ENCODE peak calls at places on chromosomes 1 and 21, in seven cellular contexts. D is suprapubic skin, Y is hepatocyte, H is right atrium auricular region, N is left ventricle myocardium inferior, I is A673, E is testis. Q is an unnamed sample.

GRCh38 chr1:182615468-182616129 is 11.4 kb upstream of the RGS16 start:
- DNase-seq in E (peak; percentile 46), H (peak; percentile 77), Y (no peak), N (peak; percentile 48), D (peak; percentile 88), I (peak; percentile 92), Q (no peak)

GRCh38 chr1:152876827-152877226 is 1.3 kb upstream of the SMCP start:
- DNase-seq in H (no peak), N (no peak), E (no peak), Y (no peak), D (no peak), I (no peak), Q (no peak)

GRCh38 chr1:153515504-153516394 is 20.0 kb downstream of the S100A6 start:
- DNase-seq in E (no peak), D (no peak), H (no peak), N (no peak), Y (peak; percentile 72), I (no peak), Q (no peak)

GRCh38 chr1:43763497-43763973 is 56.2 kb downstream of the ST3GAL3 start:
- DNase-seq in I (peak; percentile 95), H (peak; percentile 72), Y (peak; percentile 87), N (peak; percentile 30), D (peak; percentile 75), E (peak; percentile 88), Q (peak; percentile 80)

GRCh38 chr21:15752763-15753407 is 23.1 kb downstream of the USP25 start:
- DNase-seq in Y (no peak), E (no peak), N (no peak), H (no peak), D (no peak), I (no peak), Q (no peak)

GRCh38 chr1:159860456-159860855 is 2.0 kb downstream of the VSIG8 start:
- DNase-seq in D (no peak), H (no peak), E (no peak), I (no peak), N (no peak), Y (no peak), Q (no peak)

GRCh38 chr21:45043541-45044020 is 30.8 kb upstream of the ADARB1 start:
- DNase-seq in I (no peak), N (no peak), E (no peak), D (no peak), H (no peak), Y (no peak), Q (no peak)

GRCh38 chr1:35753626-35754260 is 16.0 kb downstream of the CLSPN start:
- DNase-seq in D (no peak), E (no peak), Y (no peak), N (no peak), I (no peak), H (no peak), Q (no peak)

GRCh38 chr1:25568090-25568833 is 24.9 kb downstream of the LDLRAP1 start:
- DNase-seq in E (peak; percentile 28), H (no peak), N (no peak), D (peak; percentile 82), Y (peak; percentile 64), I (no peak), Q (no peak)

GRCh38 chr1:160723332-160723731 is 11.7 kb upstream of the CD48 start:
- DNase-seq in Y (no peak), I (no peak), E (no peak), D (no peak), N (no peak), H (no peak), Q (no peak)

GRCh38 chr1:25737151-25737550 is 62.8 kb upstream of the SELENON start:
- DNase-seq in Y (no peak), H (no peak), N (no peak), D (no peak), E (no peak), I (no peak), Q (no peak)

GRCh38 chr1:34199927-34200326 is 23.2 kb downstream of the C1orf94 start:
- DNase-seq in N (no peak), H (no peak), E (no peak), Y (peak; percentile 47), I (no peak), D (no peak), Q (peak; percentile 24)

GRCh38 chr1:6445062-6445763 is 20.6 kb downstream of the ESPN start:
- DNase-seq in E (no peak), N (no peak), I (no peak), H (no peak), Y (peak; percentile 69), D (no peak), Q (no peak)

GRCh38 chr1:62070384-62071011 is 124.2 kb upstream of the L1TD1 start:
- DNase-seq in D (no peak), N (no peak), I (peak; percentile 33), H (no peak), E (no peak), Y (no peak), Q (no peak)

GRCh38 chr1:203915811-203916210 is 54.4 kb downstream of the SNRPE start:
- DNase-seq in Y (no peak), D (no peak), N (no peak), I (no peak), H (no peak), E (no peak), Q (no peak)

GRCh38 chr21:39319814-39320332 is 6.4 kb upstream of the BRWD1 start:
- DNase-seq in E (no peak), Y (no peak), I (no peak), N (no peak), H (peak; percentile 66), D (no peak), Q (no peak)

GRCh38 chr1:106986603-106987002 is 69.9 kb upstream of the PRMT6 start:
- DNase-seq in H (no peak), N (no peak), I (peak; percentile 31), D (no peak), E (no peak), Y (no peak), Q (no peak)

GRCh38 chr1:232627645-232628334 is 2.1 kb downstream of the SIPA1L2 start:
- DNase-seq in Y (peak; percentile 73), N (no peak), E (no peak), D (no peak), H (no peak), I (peak; percentile 47), Q (no peak)

GRCh38 chr1:88890790-88891317 is 513 bp downstream of the GTF2B start:
- DNase-seq in D (no peak), I (peak; percentile 35), E (peak; percentile 40), N (no peak), Y (peak; percentile 38), H (no peak), Q (no peak)

GRCh38 chr1:169521226-169521625 is 35.5 kb upstream of the SLC19A2 start:
- DNase-seq in Y (no peak), E (no peak), I (no peak), D (no peak), N (no peak), H (no peak), Q (no peak)

GRCh38 chr1:155192346-155193274 is 15.1 kb downstream of the THBS3 start:
- DNase-seq in Y (peak; percentile 73), N (no peak), E (no peak), D (no peak), H (no peak), I (no peak), Q (no peak)

GRCh38 chr1:28668956-28669719 is 554 bp downstream of the GMEB1 start:
- DNase-seq in E (peak; percentile 57), D (peak; percentile 79), Y (peak; percentile 91), H (no peak), N (peak; percentile 72), I (peak; percentile 51), Q (no peak)

GRCh38 chr1:109185357-109185756 is 28.4 kb upstream of the SARS1 start:
- DNase-seq in E (no peak), D (no peak), Y (no peak), N (no peak), H (no peak), I (no peak), Q (no peak)

DNA sequence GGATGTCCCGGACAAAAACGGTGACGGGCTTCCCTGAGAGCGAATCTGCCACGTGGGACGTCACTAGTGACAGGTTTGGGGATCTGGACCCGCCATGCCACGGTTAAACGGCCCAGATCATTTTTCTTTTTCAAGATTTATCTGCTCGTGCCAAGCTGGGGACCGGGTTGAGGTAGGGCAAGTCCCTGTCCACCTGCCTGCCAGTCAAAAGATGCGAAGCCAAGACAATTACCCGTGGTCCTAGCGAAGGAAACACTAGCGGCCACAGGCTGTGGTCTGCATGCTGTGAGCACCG is 904 bp upstream of the BATF3 start:
- DNase-seq in N (no peak), H (no peak), E (no peak), I (no peak), D (no peak), Y (no peak), Q (no peak)
- TF ChIP-seq CTCF in N (no peak), H (no peak), E (no peak), I (no peak), D (no peak), Y (no peak), Q (no peak)

GRCh38 chr1:19648239-19648638 is 4.1 kb downstream of the NBL1 start:
- DNase-seq in H (no peak), N (no peak), E (no peak), Y (no peak), D (no peak), I (no peak), Q (no peak)
- H3K4me3 ChIP-seq in H (no peak overlapping the region), N (peak overlapping the region; percentile 87), E (no peak overlapping the region), Y (no peak overlapping the region), D (peak overlapping the region; percentile 6), I (no peak overlapping the region), Q (no peak overlapping the region)

DNA sequence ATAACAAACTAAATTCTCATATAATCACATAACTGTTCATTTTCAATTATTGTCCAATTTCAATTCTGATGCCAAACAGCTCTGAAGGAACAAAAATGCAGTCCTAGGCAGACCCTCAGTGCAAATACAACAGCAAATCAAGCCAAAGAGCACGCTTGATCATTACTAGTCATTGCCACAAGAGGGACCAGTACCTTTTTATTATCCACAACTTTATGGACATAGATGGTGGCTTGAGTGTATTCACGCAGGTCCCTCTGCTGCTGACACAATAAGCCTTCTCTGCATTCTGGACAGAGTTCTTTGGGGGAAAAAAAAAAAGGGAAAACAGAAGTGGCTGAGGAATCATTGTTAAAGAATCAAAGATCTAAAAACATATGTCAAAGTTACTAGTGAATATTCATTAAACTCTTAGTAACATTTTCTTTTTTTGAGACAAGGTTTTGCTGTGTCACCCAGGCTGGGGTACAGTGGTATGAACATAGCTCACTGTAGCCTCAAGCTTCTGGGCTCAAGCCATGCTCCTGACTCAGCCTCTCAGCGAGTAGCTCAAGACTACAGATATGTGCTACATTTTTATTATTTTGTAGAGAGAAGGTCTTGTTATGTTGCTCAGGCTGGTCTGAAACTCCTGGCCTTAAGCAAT is 34.3 kb upstream of the RAP1GAP start:
- DNase-seq in N (no peak), H (no peak), E (no peak), Y (peak; percentile 37), I (peak; percentile 60), D (no peak), Q (peak; percentile 68)
- TF ChIP-seq CTCF in N (peak; percentile 36), H (peak; percentile 42), E (no peak), Y (peak; percentile 39), I (peak; percentile 59), D (peak; percentile 11), Q (peak; percentile 52)

DNA sequence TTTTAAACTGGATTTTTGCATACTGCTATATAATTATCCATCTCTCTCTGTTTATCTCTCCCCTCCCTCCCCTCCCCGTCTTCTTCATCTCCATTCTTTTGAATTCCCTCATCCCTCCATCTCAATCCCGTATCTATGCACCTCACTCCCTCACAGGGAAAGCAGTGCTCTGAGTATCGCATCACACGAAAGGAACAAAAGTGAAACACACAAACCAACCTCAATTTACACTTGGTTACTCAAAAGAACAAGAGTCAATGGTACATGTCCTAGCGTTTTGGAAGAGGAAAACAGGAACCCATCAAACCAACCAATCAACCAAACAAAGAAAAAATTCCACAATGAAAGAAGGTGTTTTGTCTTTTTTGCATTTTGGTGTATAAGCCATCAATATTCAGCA is 115.1 kb downstream of the NBPF12 start:
- DNase-seq in H (no peak), E (no peak), Y (no peak), N (no peak), D (no peak), I (no peak), Q (no peak)
- H3K4me3 ChIP-seq in H (no peak overlapping the region), E (no peak overlapping the region), Y (no peak overlapping the region), N (no peak overlapping the region), D (no peak overlapping the region), I (no peak overlapping the region), Q (no peak overlapping the region)